ENCODE peak calls at places on chromosomes 5 and 9, in eight cellular contexts. One of them, this sample, is unnamed.

GRCh38 chr9:88905506-88905905 is 85.8 kb upstream of the S1PR3 start:
- DNase-seq in psoas muscle: no peak
- DNase-seq in gastrocnemius medialis: no peak
- DNase-seq in trophoblast cell: no peak
- DNase-seq in iPS DF 6.9: no peak
- DNase-seq in naive thymus-derived CD4-positive, alpha-beta T cell: no peak
- DNase-seq in SK-N-SH: no peak
- DNase-seq in PC-3: no peak
- DNase-seq in this sample: no peak

GRCh38 chr5:110865400-110866094 is 126.7 kb downstream of the SLC25A46 start:
- DNase-seq in psoas muscle: no peak
- DNase-seq in gastrocnemius medialis: no peak
- DNase-seq in trophoblast cell: peak; percentile 58
- DNase-seq in iPS DF 6.9: peak; percentile 58
- DNase-seq in naive thymus-derived CD4-positive, alpha-beta T cell: no peak
- DNase-seq in SK-N-SH: peak; percentile 34
- DNase-seq in PC-3: peak; percentile 68
- DNase-seq in this sample: no peak

GRCh38 chr9:94839398-94839797 is 112.9 kb downstream of the AOPEP start:
- DNase-seq in psoas muscle: no peak
- DNase-seq in gastrocnemius medialis: no peak
- DNase-seq in trophoblast cell: no peak
- DNase-seq in iPS DF 6.9: no peak
- DNase-seq in naive thymus-derived CD4-positive, alpha-beta T cell: no peak
- DNase-seq in SK-N-SH: no peak
- DNase-seq in PC-3: peak; percentile 33
- DNase-seq in this sample: no peak

GRCh38 chr5:153744751-153745150 is 254.3 kb downstream of the GRIA1 start:
- DNase-seq in psoas muscle: no peak
- DNase-seq in gastrocnemius medialis: no peak
- DNase-seq in trophoblast cell: no peak
- DNase-seq in iPS DF 6.9: no peak
- DNase-seq in naive thymus-derived CD4-positive, alpha-beta T cell: no peak
- DNase-seq in SK-N-SH: no peak
- DNase-seq in PC-3: no peak
- DNase-seq in this sample: no peak

GRCh38 chr5:168869615-168870227 is 290.6 kb upstream of the PANK3 start:
- DNase-seq in psoas muscle: no peak
- DNase-seq in gastrocnemius medialis: no peak
- DNase-seq in trophoblast cell: no peak
- DNase-seq in iPS DF 6.9: no peak
- DNase-seq in naive thymus-derived CD4-positive, alpha-beta T cell: no peak
- DNase-seq in SK-N-SH: no peak
- DNase-seq in PC-3: no peak
- DNase-seq in this sample: no peak

GRCh38 chr9:131096490-131097258 is at the start of gene AIF1L:
- DNase-seq in psoas muscle: no peak
- DNase-seq in gastrocnemius medialis: no peak
- DNase-seq in trophoblast cell: peak; percentile 64
- DNase-seq in iPS DF 6.9: no peak
- DNase-seq in naive thymus-derived CD4-positive, alpha-beta T cell: no peak
- DNase-seq in SK-N-SH: peak; percentile 77
- DNase-seq in PC-3: peak; percentile 62
- DNase-seq in this sample: no peak

GRCh38 chr9:121023064-121023463 is 27.0 kb downstream of the C5 start:
- DNase-seq in psoas muscle: no peak
- DNase-seq in gastrocnemius medialis: no peak
- DNase-seq in trophoblast cell: no peak
- DNase-seq in iPS DF 6.9: no peak
- DNase-seq in naive thymus-derived CD4-positive, alpha-beta T cell: no peak
- DNase-seq in SK-N-SH: peak; percentile 23
- DNase-seq in PC-3: no peak
- DNase-seq in this sample: no peak

GRCh38 chr9:134130503-134131375 is 5.1 kb upstream of the WDR5 start:
- DNase-seq in psoas muscle: peak; percentile 55
- DNase-seq in gastrocnemius medialis: peak; percentile 39
- DNase-seq in trophoblast cell: peak; percentile 74
- DNase-seq in iPS DF 6.9: peak; percentile 43
- DNase-seq in naive thymus-derived CD4-positive, alpha-beta T cell: no peak
- DNase-seq in SK-N-SH: no peak
- DNase-seq in PC-3: no peak
- DNase-seq in this sample: no peak

GRCh38 chr9:137604345-137605145 is 941 bp upstream of the ARRDC1 start:
- DNase-seq in psoas muscle: no peak
- DNase-seq in gastrocnemius medialis: no peak
- DNase-seq in trophoblast cell: no peak
- DNase-seq in iPS DF 6.9: no peak
- DNase-seq in naive thymus-derived CD4-positive, alpha-beta T cell: no peak
- DNase-seq in SK-N-SH: no peak
- DNase-seq in PC-3: no peak
- DNase-seq in this sample: no peak

GRCh38 chr9:107338911-107339659 is 56.0 kb downstream of the RAD23B start:
- DNase-seq in psoas muscle: no peak
- DNase-seq in gastrocnemius medialis: no peak
- DNase-seq in trophoblast cell: no peak
- DNase-seq in iPS DF 6.9: no peak
- DNase-seq in naive thymus-derived CD4-positive, alpha-beta T cell: no peak
- DNase-seq in SK-N-SH: no peak
- DNase-seq in PC-3: no peak
- DNase-seq in this sample: no peak

GRCh38 chr9:77959803-77960202 is 71.8 kb downstream of the GNAQ start:
- DNase-seq in psoas muscle: no peak
- DNase-seq in gastrocnemius medialis: no peak
- DNase-seq in trophoblast cell: no peak
- DNase-seq in iPS DF 6.9: no peak
- DNase-seq in naive thymus-derived CD4-positive, alpha-beta T cell: no peak
- DNase-seq in SK-N-SH: no peak
- DNase-seq in PC-3: no peak
- DNase-seq in this sample: no peak

GRCh38 chr9:77964258-77964657 is 67.4 kb downstream of the GNAQ start:
- DNase-seq in psoas muscle: no peak
- DNase-seq in gastrocnemius medialis: no peak
- DNase-seq in trophoblast cell: no peak
- DNase-seq in iPS DF 6.9: no peak
- DNase-seq in naive thymus-derived CD4-positive, alpha-beta T cell: no peak
- DNase-seq in SK-N-SH: no peak
- DNase-seq in PC-3: no peak
- DNase-seq in this sample: no peak

GRCh38 chr9:77961541-77961940 is 70.1 kb downstream of the GNAQ start:
- DNase-seq in psoas muscle: no peak
- DNase-seq in gastrocnemius medialis: no peak
- DNase-seq in trophoblast cell: no peak
- DNase-seq in iPS DF 6.9: no peak
- DNase-seq in naive thymus-derived CD4-positive, alpha-beta T cell: no peak
- DNase-seq in SK-N-SH: no peak
- DNase-seq in PC-3: no peak
- DNase-seq in this sample: no peak

GRCh38 chr9:77957652-77958051 is 74.0 kb downstream of the GNAQ start:
- DNase-seq in psoas muscle: no peak
- DNase-seq in gastrocnemius medialis: no peak
- DNase-seq in trophoblast cell: peak; percentile 64
- DNase-seq in iPS DF 6.9: no peak
- DNase-seq in naive thymus-derived CD4-positive, alpha-beta T cell: no peak
- DNase-seq in SK-N-SH: no peak
- DNase-seq in PC-3: no peak
- DNase-seq in this sample: no peak

DNA sequence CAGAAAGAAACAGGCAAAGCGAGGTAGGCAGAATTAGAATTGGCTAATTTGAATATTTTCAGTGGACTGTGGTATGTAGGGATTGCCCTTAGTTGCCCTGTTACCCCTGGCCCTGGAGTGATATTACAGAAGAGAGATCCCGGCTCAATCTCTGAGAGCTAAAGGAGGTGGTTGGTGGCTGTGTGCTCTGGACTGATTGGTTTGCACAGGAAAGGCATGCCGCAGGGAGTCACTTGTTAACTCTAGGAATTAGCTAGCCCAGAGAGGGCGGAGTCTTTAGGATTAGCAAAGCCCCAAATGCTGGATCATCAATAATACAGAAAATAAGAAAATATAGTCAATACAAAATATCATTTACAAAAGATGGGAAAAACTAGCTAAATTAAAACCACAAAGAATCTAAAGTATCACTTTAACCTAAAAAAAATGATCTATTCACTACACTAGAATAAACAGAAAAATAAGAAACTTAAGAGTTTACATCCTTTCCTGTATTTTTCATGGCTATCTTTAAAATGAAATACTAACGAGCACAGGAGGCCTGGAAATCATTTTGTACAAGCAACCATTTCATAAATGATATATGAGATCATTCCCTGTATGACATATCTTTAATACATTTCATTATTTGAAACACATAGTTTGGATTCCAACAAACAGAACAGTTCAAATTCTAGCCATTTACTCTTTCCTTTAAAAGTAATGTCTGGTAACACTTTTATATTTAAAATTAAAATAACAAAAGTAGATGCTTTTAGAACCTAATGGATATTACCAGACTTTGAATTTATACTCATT is 71.1 kb downstream of the GNAQ start:
- DNase-seq in psoas muscle: no peak
- DNase-seq in gastrocnemius medialis: no peak
- DNase-seq in trophoblast cell: peak; percentile 22
- DNase-seq in iPS DF 6.9: no peak
- DNase-seq in naive thymus-derived CD4-positive, alpha-beta T cell: no peak
- DNase-seq in SK-N-SH: no peak
- DNase-seq in PC-3: no peak
- DNase-seq in this sample: no peak
- H3K4me1 ChIP-seq in psoas muscle: peaks cover 12% of the 10 kb centered on the region
- H3K4me1 ChIP-seq in gastrocnemius medialis: peaks cover 4% of the 10 kb centered on the region
- H3K4me1 ChIP-seq in trophoblast cell: peaks cover 4% of the 10 kb centered on the region
- H3K4me1 ChIP-seq in iPS DF 6.9: peaks cover 7% of the 10 kb centered on the region
- H3K4me1 ChIP-seq in naive thymus-derived CD4-positive, alpha-beta T cell: no peaks in the 10 kb centered on the region
- H3K4me1 ChIP-seq in SK-N-SH: peaks cover 13% of the 10 kb centered on the region
- H3K4me1 ChIP-seq in PC-3: no peaks in the 10 kb centered on the region
- H3K4me1 ChIP-seq in this sample: peaks cover 27% of the 10 kb centered on the region

GRCh38 chr5:135655326-135655725 is 76.5 kb upstream of the CXCL14 start:
- DNase-seq in psoas muscle: no peak
- DNase-seq in gastrocnemius medialis: no peak
- DNase-seq in trophoblast cell: no peak
- DNase-seq in iPS DF 6.9: no peak
- DNase-seq in naive thymus-derived CD4-positive, alpha-beta T cell: no peak
- DNase-seq in SK-N-SH: no peak
- DNase-seq in PC-3: no peak
- DNase-seq in this sample: no peak
- H3K27me3 ChIP-seq in psoas muscle: no peaks in the 10 kb centered on the region
- H3K27me3 ChIP-seq in gastrocnemius medialis: no peaks in the 10 kb centered on the region
- H3K27me3 ChIP-seq in trophoblast cell: no peaks in the 10 kb centered on the region
- H3K27me3 ChIP-seq in iPS DF 6.9: no peaks in the 10 kb centered on the region
- H3K27me3 ChIP-seq in naive thymus-derived CD4-positive, alpha-beta T cell: no peaks in the 10 kb centered on the region
- H3K27me3 ChIP-seq in SK-N-SH: no peaks in the 10 kb centered on the region
- H3K27me3 ChIP-seq in PC-3: peaks cover 27% of the 10 kb centered on the region
- H3K27me3 ChIP-seq in this sample: no peaks in the 10 kb centered on the region

DNA sequence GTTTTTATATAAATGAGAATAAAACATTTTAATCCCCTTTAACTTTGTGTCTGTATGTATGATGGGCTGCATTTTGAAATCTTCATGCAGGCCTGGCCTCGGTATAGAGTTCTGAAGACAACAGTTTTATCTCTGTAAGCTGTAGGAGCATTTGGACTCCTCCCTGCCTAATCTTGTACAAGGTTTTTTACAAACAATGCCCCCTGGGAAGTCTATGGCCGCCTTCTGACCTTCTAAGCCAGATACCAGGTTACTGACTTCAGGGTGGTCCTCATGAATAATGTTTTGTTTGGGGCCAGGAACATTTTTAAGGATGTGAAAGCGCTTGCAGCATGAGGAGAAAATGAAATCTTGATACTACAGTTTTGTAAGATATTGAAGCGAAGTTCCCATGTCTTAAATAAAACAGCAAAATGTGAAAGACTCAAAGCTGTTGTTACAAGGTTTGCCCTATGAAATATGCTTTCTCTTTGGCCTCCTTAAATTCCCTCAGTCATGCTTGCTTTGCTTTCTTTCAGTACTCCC is 5.1 kb downstream of the ANKDD1B start:
- DNase-seq in psoas muscle: no peak
- DNase-seq in gastrocnemius medialis: no peak
- DNase-seq in trophoblast cell: no peak
- DNase-seq in iPS DF 6.9: no peak
- DNase-seq in naive thymus-derived CD4-positive, alpha-beta T cell: no peak
- DNase-seq in SK-N-SH: no peak
- DNase-seq in PC-3: no peak
- DNase-seq in this sample: no peak
- H3K4me1 ChIP-seq in psoas muscle: peaks cover 5% of the 10 kb centered on the region
- H3K4me1 ChIP-seq in gastrocnemius medialis: no peaks in the 10 kb centered on the region
- H3K4me1 ChIP-seq in trophoblast cell: peaks cover 5% of the 10 kb centered on the region
- H3K4me1 ChIP-seq in iPS DF 6.9: peaks cover under 1% of the 10 kb centered on the region
- H3K4me1 ChIP-seq in naive thymus-derived CD4-positive, alpha-beta T cell: no peaks in the 10 kb centered on the region
- H3K4me1 ChIP-seq in SK-N-SH: peaks cover under 1% of the 10 kb centered on the region
- H3K4me1 ChIP-seq in PC-3: peaks cover 40% of the 10 kb centered on the region
- H3K4me1 ChIP-seq in this sample: peaks cover 6% of the 10 kb centered on the region

GRCh38 chr5:160370713-160371034 is 248 bp upstream of the C1QTNF2 start:
- DNase-seq in psoas muscle: no peak
- DNase-seq in gastrocnemius medialis: no peak
- DNase-seq in trophoblast cell: no peak
- DNase-seq in iPS DF 6.9: no peak
- DNase-seq in naive thymus-derived CD4-positive, alpha-beta T cell: no peak
- DNase-seq in SK-N-SH: no peak
- DNase-seq in PC-3: no peak
- DNase-seq in this sample: no peak

GRCh38 chr5:160375166-160375565 is 4.7 kb upstream of the C1QTNF2 start:
- DNase-seq in psoas muscle: no peak
- DNase-seq in gastrocnemius medialis: no peak
- DNase-seq in trophoblast cell: no peak
- DNase-seq in iPS DF 6.9: no peak
- DNase-seq in naive thymus-derived CD4-positive, alpha-beta T cell: no peak
- DNase-seq in SK-N-SH: no peak
- DNase-seq in PC-3: no peak
- DNase-seq in this sample: no peak

GRCh38 chr5:160366230-160366629 is 4.2 kb downstream of the C1QTNF2 start:
- DNase-seq in psoas muscle: no peak
- DNase-seq in gastrocnemius medialis: no peak
- DNase-seq in trophoblast cell: no peak
- DNase-seq in iPS DF 6.9: no peak
- DNase-seq in naive thymus-derived CD4-positive, alpha-beta T cell: no peak
- DNase-seq in SK-N-SH: no peak
- DNase-seq in PC-3: no peak
- DNase-seq in this sample: no peak

GRCh38 chr5:160367261-160367660 is 3.2 kb downstream of the C1QTNF2 start:
- DNase-seq in psoas muscle: no peak
- DNase-seq in gastrocnemius medialis: no peak
- DNase-seq in trophoblast cell: no peak
- DNase-seq in iPS DF 6.9: no peak
- DNase-seq in naive thymus-derived CD4-positive, alpha-beta T cell: no peak
- DNase-seq in SK-N-SH: no peak
- DNase-seq in PC-3: no peak
- DNase-seq in this sample: no peak

DNA sequence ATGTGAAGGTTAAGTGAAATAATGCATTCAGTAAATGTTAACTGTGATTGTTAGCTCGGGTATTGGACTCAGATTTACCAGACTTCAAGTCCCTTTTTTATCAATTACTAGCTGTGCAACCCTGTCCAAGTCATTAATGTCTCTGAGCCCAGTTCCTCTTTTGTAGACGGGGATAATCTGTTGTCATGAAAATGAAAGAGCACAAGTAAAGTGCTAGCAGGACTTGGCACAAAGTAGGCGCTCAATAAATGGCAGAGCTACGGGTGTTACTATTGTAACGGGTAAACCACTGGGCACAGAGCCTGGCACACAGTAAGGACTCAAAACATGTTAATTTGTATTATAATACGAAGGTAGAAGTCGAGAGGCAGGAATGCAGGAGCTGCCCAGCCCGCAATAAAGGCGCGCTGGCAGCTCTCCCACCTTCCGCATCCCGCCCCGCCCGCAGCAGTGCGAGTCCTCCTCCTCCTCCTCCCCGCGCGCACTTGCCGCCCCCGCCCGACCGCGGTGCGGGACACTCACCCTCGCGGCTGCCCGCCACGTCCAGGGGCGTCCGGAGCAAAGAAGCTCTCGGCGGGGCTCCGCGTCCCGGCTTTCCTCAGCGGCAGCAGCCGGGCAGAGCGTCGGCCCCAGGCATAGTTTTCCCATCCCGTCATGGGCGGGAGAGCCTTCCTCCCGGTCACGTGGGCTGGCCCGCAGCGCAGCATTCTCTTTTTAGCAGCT is at the start of gene C1QTNF2:
- DNase-seq in psoas muscle: peak; percentile 64
- DNase-seq in gastrocnemius medialis: no peak
- DNase-seq in trophoblast cell: peak; percentile 82
- DNase-seq in iPS DF 6.9: no peak
- DNase-seq in naive thymus-derived CD4-positive, alpha-beta T cell: no peak
- DNase-seq in SK-N-SH: peak; percentile 77
- DNase-seq in PC-3: peak; percentile 35
- DNase-seq in this sample: no peak
- H3K27me3 ChIP-seq in psoas muscle: peaks cover 48% of the 10 kb centered on the region
- H3K27me3 ChIP-seq in gastrocnemius medialis: no peaks in the 10 kb centered on the region
- H3K27me3 ChIP-seq in trophoblast cell: peaks cover 20% of the 10 kb centered on the region
- H3K27me3 ChIP-seq in iPS DF 6.9: peaks cover 4% of the 10 kb centered on the region
- H3K27me3 ChIP-seq in naive thymus-derived CD4-positive, alpha-beta T cell: peaks cover 23% of the 10 kb centered on the region
- H3K27me3 ChIP-seq in SK-N-SH: no peaks in the 10 kb centered on the region
- H3K27me3 ChIP-seq in PC-3: peaks cover 28% of the 10 kb centered on the region
- H3K27me3 ChIP-seq in this sample: peaks cover 17% of the 10 kb centered on the region